ENCODE peak calls at places on chromosomes 16 and 17, in ten cellular contexts. E is spleen, I is heart right ventricle, N is prostate gland, C is heart left ventricle, R is endodermal cell, X is ovary, B is RWPE1, D is cardiac muscle cell, F is neural crest cell. A is an unnamed sample.

GRCh38 chr17:66455022-66455547 is 152.7 kb downstream of the PRKCA start:
- DNase-seq in E (no peak), B (no peak), N (no peak), C (no peak), I (no peak), R (no peak), D (no peak), F (no peak), X (no peak), A (no peak)

GRCh38 chr17:42526031-42526444 is 10.0 kb upstream of the NAGLU start:
- DNase-seq in I (peak), B (no peak), D (peak), N (no peak), E (peak), C (no peak), F (no peak), X (peak), R (no peak), A (no peak)

GRCh38 chr16:24972608-24973220 is 42.5 kb downstream of the ARHGAP17 start:
- DNase-seq in C (no peak), R (peak), B (no peak), X (no peak), N (no peak), F (no peak), I (no peak), E (no peak), D (no peak), A (no peak)

GRCh38 chr17:80866050-80866793 is 125.4 kb upstream of the CHMP6 start:
- DNase-seq in X (peak), C (peak), I (peak), R (peak), E (peak), D (peak), F (peak), N (peak), B (peak), A (peak)

GRCh38 chr17:55454906-55455474 is 33.4 kb upstream of the MMD start:
- DNase-seq in C (no peak), N (peak), B (peak), X (no peak), E (no peak), F (no peak), R (no peak), D (peak), I (no peak), A (no peak)

GRCh38 chr16:50393461-50394214 is 24.9 kb upstream of the BRD7 start:
- DNase-seq in F (no peak), E (no peak), R (no peak), I (no peak), D (no peak), N (no peak), C (no peak), X (no peak), B (no peak), A (no peak)

GRCh38 chr16:56965149-56965938 is 3.6 kb downstream of the CETP start:
- DNase-seq in N (no peak), D (no peak), E (no peak), X (no peak), B (no peak), R (no peak), C (no peak), I (no peak), F (no peak), A (no peak)

GRCh38 chr16:76194621-76195015 is 82.6 kb upstream of the CNTNAP4 start:
- DNase-seq in D (peak), X (no peak), B (peak), N (no peak), I (no peak), C (no peak), E (no peak), F (no peak), R (no peak), A (no peak)

GRCh38 chr16:83615981-83616380 is 191.8 kb upstream of the HSBP1 start:
- DNase-seq in N (no peak), R (no peak), I (no peak), F (no peak), B (no peak), X (no peak), D (no peak), E (no peak), C (no peak), A (no peak)

GRCh38 chr17:47254403-47254943 is 846 bp downstream of the ITGB3 start:
- DNase-seq in X (no peak), I (no peak), E (no peak), F (no peak), C (no peak), R (peak), N (no peak), D (no peak), B (no peak), A (peak)

GRCh38 chr17:75645501-75645888 is 12.3 kb downstream of the SMIM5 start:
- DNase-seq in X (no peak), F (no peak), C (no peak), E (peak), D (no peak), I (no peak), B (peak), R (peak), N (peak), A (no peak)

GRCh38 chr16:4123617-4124300 is 7.5 kb upstream of the ADCY9 start:
- DNase-seq in F (no peak), C (peak), B (no peak), D (no peak), I (no peak), N (no peak), X (no peak), E (no peak), R (no peak), A (no peak)

GRCh38 chr16:4327782-4328579 is 12.1 kb downstream of the GLIS2 start:
- DNase-seq in R (peak), D (peak), B (no peak), X (peak), I (peak), E (peak), F (peak), C (peak), N (peak), A (peak)

GRCh38 chr17:66580178-66580577 is 254.7 kb upstream of the CACNG5 start:
- DNase-seq in E (no peak), D (peak), C (peak), F (no peak), X (peak), R (peak), N (no peak), I (peak), B (no peak), A (no peak)

DNA sequence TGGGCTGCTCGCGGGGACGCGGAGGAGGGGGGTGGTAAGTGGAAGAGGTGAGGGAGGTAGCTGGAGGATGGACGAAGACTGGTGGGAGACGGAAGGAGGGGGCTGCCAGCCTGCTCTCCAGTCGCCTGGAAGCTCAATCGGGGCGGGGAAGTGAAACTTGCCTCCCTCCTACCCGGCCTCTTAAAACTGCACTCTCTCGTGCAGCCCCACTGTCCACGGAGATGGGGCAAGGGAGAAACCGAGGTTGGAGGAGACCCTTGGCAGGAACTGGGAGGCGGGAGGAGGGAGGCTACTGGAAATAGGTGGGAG is 1.1 kb downstream of the SOX9 start:
- DNase-seq in I (no peak), C (no peak), E (no peak), R (no peak), F (no peak), X (no peak), N (no peak), D (peak), B (peak), A (peak)
- TF ChIP-seq CTCF in I (no peak), C (no peak), E (no peak), R (peak), F (no peak), X (no peak), N (no peak), D (no peak), B (peak), A (no peak)

DNA sequence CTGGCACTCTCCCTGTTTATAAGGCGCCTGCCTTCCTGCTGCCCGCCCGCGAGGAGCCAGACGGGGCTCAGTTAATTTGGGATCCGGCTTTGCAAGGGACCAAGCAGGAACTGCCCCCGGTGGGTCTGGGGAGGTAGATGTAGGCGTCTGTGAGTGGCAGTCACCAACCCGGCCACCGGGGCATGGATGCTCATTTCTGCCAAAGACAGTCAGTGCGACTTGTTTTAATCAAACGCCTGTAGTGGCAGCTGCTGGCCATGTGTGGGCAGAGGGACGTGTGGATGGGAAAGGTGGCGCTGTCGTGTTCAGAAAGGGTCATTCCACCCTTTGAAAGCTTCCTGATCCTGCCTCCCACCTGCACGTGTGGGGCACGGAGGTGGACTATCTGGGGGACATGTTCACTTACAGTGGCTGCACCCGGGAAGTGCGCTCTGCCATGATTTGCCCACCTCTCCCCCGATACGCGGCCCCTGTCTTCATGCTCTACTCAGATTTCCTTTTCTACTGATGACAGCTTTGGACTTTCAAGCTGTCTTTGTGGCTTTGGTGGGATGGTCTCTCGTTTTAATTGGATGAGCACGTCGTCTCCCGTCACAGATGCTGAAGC is 60.3 kb upstream of the CIBAR2 start:
- DNase-seq in E (no peak), N (no peak), D (no peak), X (no peak), R (peak), I (no peak), B (no peak), C (no peak), F (no peak), A (peak)
- TF ChIP-seq CTCF in E (peak), N (no peak), D (peak), X (no peak), R (peak), I (peak), B (no peak), C (peak), F (peak), A (peak)

DNA sequence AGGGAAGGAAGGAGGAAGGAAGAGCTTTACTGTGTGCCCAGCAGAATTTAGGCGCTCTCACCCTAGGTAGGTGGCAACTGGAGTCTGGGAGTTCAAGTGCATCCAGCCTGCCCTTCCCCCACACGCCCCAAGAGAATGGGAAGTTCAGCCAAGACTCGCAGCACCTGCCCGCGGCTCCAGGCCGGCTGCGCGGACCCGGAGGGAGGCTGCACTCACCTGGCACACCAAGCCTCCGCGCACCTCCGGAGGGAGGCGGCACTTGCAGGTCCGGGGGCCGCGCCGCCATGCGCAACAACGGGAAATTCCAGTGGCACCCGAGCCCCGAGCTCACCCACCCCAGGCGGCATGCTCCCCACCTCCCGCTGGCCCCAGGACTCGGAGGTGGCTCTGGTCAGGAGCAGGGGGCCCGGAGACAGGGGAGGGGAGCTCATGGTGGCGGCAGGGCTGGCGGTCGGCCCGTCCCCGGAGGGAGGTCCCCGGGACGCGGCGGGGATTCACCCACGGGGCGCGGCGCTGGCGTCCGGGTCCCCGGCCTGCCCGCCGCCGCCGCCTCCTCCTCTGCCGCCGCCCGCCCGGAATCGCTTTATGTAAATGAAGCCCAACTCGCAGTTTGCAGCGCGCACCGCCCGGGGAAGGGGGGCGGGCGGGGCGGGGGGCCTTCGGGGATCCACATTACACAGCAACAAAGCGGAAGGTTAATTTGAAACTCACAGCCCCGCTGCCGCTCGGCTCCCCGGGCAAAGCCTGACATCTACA is at the start of gene ZFHX3:
- DNase-seq in I (peak), R (peak), X (peak), E (peak), F (peak), C (peak), B (no peak), N (peak), D (peak), A (peak)
- TF ChIP-seq CTCF in I (peak), R (no peak), X (no peak), E (no peak), F (no peak), C (peak), B (peak), N (no peak), D (no peak), A (no peak)

GRCh38 chr17:7582401-7583252 is 1.0 kb upstream of the MPDU1 start:
- DNase-seq in F (no peak), X (no peak), D (no peak), N (no peak), C (no peak), E (peak), B (no peak), R (peak), I (no peak), A (no peak)
- TF ChIP-seq CTCF in F (no peak), X (no peak), D (no peak), N (no peak), C (no peak), E (no peak), B (no peak), R (no peak), I (no peak), A (no peak)

GRCh38 chr17:48961516-48962233 is 6.7 kb downstream of the GIP start:
- DNase-seq in X (no peak), C (peak), I (no peak), R (peak), N (no peak), E (no peak), B (peak), D (peak), F (no peak), A (peak)
- TF ChIP-seq CTCF in X (no peak), C (no peak), I (no peak), R (no peak), N (no peak), E (no peak), B (no peak), D (no peak), F (no peak), A (no peak)

DNA sequence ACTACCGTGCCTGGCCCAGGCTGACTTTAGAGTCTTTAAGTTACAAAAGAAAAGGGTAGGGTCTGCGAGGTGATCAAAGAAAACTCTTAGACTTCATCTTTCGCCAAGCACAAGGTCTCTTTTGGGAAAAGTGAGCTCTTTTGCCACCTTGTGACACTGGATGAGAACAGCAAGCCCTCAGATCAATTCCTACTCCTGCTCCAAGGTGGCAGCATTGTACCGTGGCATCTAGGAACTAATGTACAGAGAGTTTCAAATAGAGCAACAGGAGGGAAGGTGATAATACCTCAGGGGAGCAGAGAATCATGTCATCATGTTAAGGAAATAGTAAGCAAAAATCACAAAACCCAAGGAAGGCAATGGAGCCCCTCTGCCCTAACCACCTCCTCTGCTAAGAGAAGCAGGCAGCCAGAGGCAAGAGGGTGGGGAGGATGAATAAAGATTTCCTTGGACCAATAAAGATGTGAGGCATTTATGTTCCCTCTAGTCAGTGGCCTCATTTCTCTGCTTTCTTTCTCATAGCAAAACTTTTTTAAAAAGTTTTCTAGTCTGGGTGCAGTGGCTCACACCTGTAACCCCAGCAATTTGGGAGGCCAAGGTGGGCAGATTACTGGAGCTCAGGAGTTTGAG is 2.1 kb upstream of the C17orf78 start:
- DNase-seq in X (peak), I (peak), B (peak), C (no peak), R (peak), D (peak), N (peak), F (peak), E (no peak), A (peak)
- TF ChIP-seq CTCF in X (peak), I (peak), B (peak), C (peak), R (peak), D (peak), N (peak), F (peak), E (peak), A (peak)

GRCh38 chr17:46038937-46039336 is 39.9 kb downstream of the STH start:
- DNase-seq in E (no peak), R (no peak), I (no peak), B (no peak), D (no peak), N (no peak), F (no peak), C (no peak), X (no peak), A (no peak)

GRCh38 chr17:46036491-46036890 is 37.4 kb downstream of the STH start:
- DNase-seq in F (no peak), I (no peak), N (no peak), R (no peak), X (no peak), D (no peak), E (no peak), B (no peak), C (no peak), A (no peak)

GRCh38 chr17:46039592-46040186 is 40.6 kb downstream of the STH start:
- DNase-seq in F (no peak), C (no peak), E (no peak), N (peak), I (peak), B (no peak), R (no peak), D (no peak), X (no peak), A (no peak)

GRCh38 chr17:46037722-46038255 is 38.7 kb downstream of the STH start:
- DNase-seq in D (no peak), B (no peak), I (no peak), R (no peak), C (no peak), F (no peak), E (no peak), X (no peak), N (no peak), A (no peak)

GRCh38 chr17:46038414-46038813 is 39.4 kb downstream of the STH start:
- DNase-seq in X (no peak), I (no peak), R (no peak), C (no peak), F (no peak), B (no peak), D (no peak), N (no peak), E (no peak), A (no peak)
- TF ChIP-seq CTCF in X (no peak), I (no peak), R (no peak), C (no peak), F (no peak), B (no peak), D (no peak), N (no peak), E (no peak), A (no peak)

DNA sequence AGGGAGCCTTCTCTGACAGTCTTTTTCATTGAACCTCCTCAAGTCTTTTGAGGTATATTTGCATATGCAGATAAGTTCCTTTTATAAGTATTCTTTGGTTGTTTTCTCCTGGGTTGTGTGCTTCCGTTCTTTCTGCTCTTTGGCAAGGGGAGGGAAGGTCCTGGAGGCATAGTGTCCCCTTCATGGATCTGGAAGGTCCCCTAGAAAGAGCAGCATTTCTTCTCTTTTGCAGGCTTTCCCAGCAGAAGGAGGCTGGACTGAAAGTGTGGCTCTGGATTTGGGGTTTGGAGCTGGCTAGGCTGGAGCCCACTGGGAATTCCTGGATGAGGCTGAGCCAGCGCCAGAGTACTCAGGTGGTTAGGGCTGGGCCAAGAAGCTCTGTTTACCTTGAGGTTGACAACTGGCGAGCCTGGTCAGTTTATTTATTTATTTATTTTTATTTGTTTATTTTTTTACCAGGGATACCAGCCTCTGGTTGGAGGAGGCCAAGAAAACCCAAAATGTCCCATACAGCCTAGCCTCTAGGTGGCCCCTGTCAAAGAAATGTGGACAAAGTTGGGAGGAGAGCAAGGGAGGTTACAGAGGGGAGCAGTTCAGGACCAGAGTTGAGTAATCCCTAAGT is 5.4 kb upstream of the TOP2A start:
- DNase-seq in D (no peak), N (no peak), F (no peak), X (no peak), C (no peak), I (no peak), E (no peak), R (peak), B (no peak), A (no peak)
- TF ChIP-seq CTCF in D (no peak), N (no peak), F (no peak), X (no peak), C (no peak), I (no peak), E (no peak), R (peak), B (no peak), A (no peak)

GRCh38 chr17:9239821-9240658 is 218.7 kb downstream of the NTN1 start:
- DNase-seq in E (peak), X (peak), D (peak), N (peak), B (peak), F (peak), C (peak), R (peak), I (peak), A (peak)

GRCh38 chr17:9241774-9242496 is 220.6 kb downstream of the NTN1 start:
- DNase-seq in B (no peak), X (no peak), F (no peak), D (no peak), N (no peak), E (no peak), R (no peak), I (peak), C (no peak), A (no peak)

GRCh38 chr17:9239260-9239820 is 218.0 kb downstream of the NTN1 start:
- DNase-seq in I (no peak), C (no peak), N (no peak), D (no peak), E (peak), R (peak), X (no peak), F (no peak), B (no peak), A (no peak)

GRCh38 chr17:9241371-9241712 is 220.0 kb downstream of the NTN1 start:
- DNase-seq in N (no peak), X (peak), E (no peak), F (no peak), D (peak), R (no peak), B (no peak), I (peak), C (no peak), A (no peak)

GRCh38 chr17:9240659-9241370 is 219.5 kb downstream of the NTN1 start:
- DNase-seq in N (peak), E (no peak), B (no peak), F (peak), C (peak), X (peak), R (peak), D (peak), I (peak), A (no peak)
- TF ChIP-seq CTCF in N (no peak), E (no peak), B (no peak), F (no peak), C (no peak), X (no peak), R (no peak), D (no peak), I (no peak), A (no peak)

GRCh38 chr17:59331929-59332889 is 754 bp downstream of the YPEL2 start:
- DNase-seq in F (no peak), X (peak), B (no peak), R (peak), D (peak), I (peak), C (peak), E (peak), N (peak), A (peak)
- TF ChIP-seq CTCF in F (no peak), X (no peak), B (no peak), R (no peak), D (no peak), I (no peak), C (no peak), E (no peak), N (no peak), A (no peak)

A was measured in GM20000.